ENCODE peak calls at places on chromosomes 13 and 19, in seven cellular contexts. N is mesenchymal stem cell, A is H9, Y is H1, U is IMR-90, Z is trophoblast cell, V is mesendoderm. L is an unnamed sample.

GRCh38 chr13:30408319-30409101 is 13.8 kb upstream of the UBE2L5 start:
- DNase-seq in A (peak; percentile 98), V (peak; percentile 98), N (peak; percentile 88), Z (peak; percentile 97), U (peak; percentile 79), Y (peak; percentile 92), L (peak; percentile 87)

GRCh38 chr19:35317464-35318043 is 11.4 kb upstream of the CD22 start:
- DNase-seq in N (no peak), U (no peak), Z (no peak), V (no peak), A (no peak), Y (no peak), L (no peak)

GRCh38 chr19:56639217-56639616 is 3.7 kb upstream of the SMIM17 start:
- DNase-seq in Z (peak; percentile 74), A (no peak), V (peak; percentile 63), Y (no peak), N (peak; percentile 5), U (peak; percentile 3), L (peak; percentile 53)

GRCh38 chr13:113022391-113023216 is 53.6 kb downstream of the MCF2L start:
- DNase-seq in U (no peak), Z (peak; percentile 50), N (peak; percentile 2), Y (no peak), V (peak; percentile 97), A (peak; percentile 66), L (peak; percentile 95)

GRCh38 chr13:64459778-64460177 is 2770.4 kb downstream of the PCDH9 start:
- DNase-seq in N (no peak), A (no peak), Z (no peak), U (no peak), V (no peak), Y (no peak), L (no peak)

GRCh38 chr13:27830010-27830409 is 37.7 kb downstream of the GSX1 start:
- DNase-seq in N (peak; percentile 35), Z (peak; percentile 74), U (no peak), A (peak; percentile 81), Y (no peak), V (peak; percentile 57), L (peak; percentile 67)

GRCh38 chr13:110525328-110526319 is 35.9 kb downstream of the RAB20 start:
- DNase-seq in V (no peak), N (no peak), U (no peak), Z (peak; percentile 75), A (no peak), Y (no peak), L (no peak)

GRCh38 chr13:74555291-74556001 is 421.2 kb upstream of the KLF12 start:
- DNase-seq in A (no peak), U (no peak), Y (no peak), N (no peak), Z (no peak), V (no peak), L (no peak)

GRCh38 chr19:27891411-27891810 is 1321.5 kb downstream of the UQCRFS1 start:
- DNase-seq in U (no peak), N (no peak), Z (no peak), Y (no peak), V (no peak), A (no peak), L (no peak)

GRCh38 chr19:46080561-46080960 is 39.8 kb upstream of the IGFL4 start:
- DNase-seq in A (no peak), Z (no peak), U (peak; percentile 92), V (no peak), Y (no peak), N (peak; percentile 87), L (no peak)

GRCh38 chr19:3285647-3286176 is 61.3 kb downstream of the CELF5 start:
- DNase-seq in Z (no peak), A (peak; percentile 95), U (no peak), Y (no peak), V (no peak), N (no peak), L (peak; percentile 87)

GRCh38 chr13:30978981-30979956 is 46.8 kb downstream of the TEX26 start:
- DNase-seq in U (no peak), N (no peak), Y (peak; percentile 85), V (peak; percentile 90), A (peak; percentile 92), Z (peak; percentile 19), L (peak; percentile 49)

GRCh38 chr19:8208119-8208709 is 956 bp upstream of the CERS4 start:
- DNase-seq in A (peak; percentile 76), U (no peak), Z (no peak), Y (no peak), V (peak; percentile 68), N (no peak), L (no peak)

GRCh38 chr19:13070425-13071140 is 32.1 kb downstream of the LYL1 start:
- DNase-seq in A (no peak), Y (no peak), N (no peak), U (no peak), Z (no peak), V (no peak), L (no peak)

GRCh38 chr13:92510416-92510815 is 716.2 kb upstream of the GPC6 start:
- DNase-seq in Y (no peak), N (peak; percentile 49), Z (peak; percentile 52), U (peak; percentile 75), V (peak; percentile 82), A (no peak), L (no peak)

GRCh38 chr19:46076951-46077814 is 36.4 kb upstream of the IGFL4 start:
- DNase-seq in Z (peak; percentile 67), V (peak; percentile 94), N (peak; percentile 87), Y (peak; percentile 63), U (peak; percentile 79), A (peak; percentile 89), L (peak; percentile 88)

GRCh38 chr19:4178990-4179389 is 3.4 kb downstream of the SIRT6 start:
- DNase-seq in N (no peak), U (no peak), Y (no peak), Z (no peak), A (no peak), V (no peak), L (no peak)

GRCh38 chr13:23552171-23552570 is 18.0 kb upstream of the TNFRSF19 start:
- DNase-seq in Y (no peak), Z (no peak), N (no peak), A (no peak), V (no peak), U (no peak), L (no peak)

GRCh38 chr13:114166381-114167131 is 12.5 kb upstream of the CFAP97D2 start:
- DNase-seq in Z (no peak), N (no peak), U (no peak), Y (no peak), A (no peak), V (no peak), L (no peak)

GRCh38 chr19:47646924-47647323 is 38.0 kb downstream of the BICRA start:
- DNase-seq in Z (no peak), A (no peak), N (no peak), U (no peak), V (no peak), Y (no peak), L (no peak)
- H2BK5ac ChIP-seq in Z (no peak overlapping the region), A (no peak overlapping the region), N (no peak overlapping the region), U (no peak overlapping the region), V (no peak overlapping the region), Y (no peak overlapping the region), L (no peak overlapping the region)

GRCh38 chr19:7191946-7192691 is 102.1 kb downstream of the INSR start:
- DNase-seq in Y (no peak), A (no peak), N (no peak), Z (no peak), U (no peak), V (no peak), L (no peak)
- H2BK5ac ChIP-seq in Y (no peak overlapping the region), A (no peak overlapping the region), N (no peak overlapping the region), Z (no peak overlapping the region), U (no peak overlapping the region), V (no peak overlapping the region), L (no peak overlapping the region)

GRCh38 chr19:41402010-41402409 is 4.4 kb downstream of the BCKDHA start:
- DNase-seq in U (no peak), N (no peak), Z (no peak), Y (no peak), A (no peak), V (no peak), L (no peak)
- H2BK5ac ChIP-seq in U (no peak overlapping the region), N (no peak overlapping the region), Z (no peak overlapping the region), Y (no peak overlapping the region), A (no peak overlapping the region), V (no peak overlapping the region), L (no peak overlapping the region)

DNA sequence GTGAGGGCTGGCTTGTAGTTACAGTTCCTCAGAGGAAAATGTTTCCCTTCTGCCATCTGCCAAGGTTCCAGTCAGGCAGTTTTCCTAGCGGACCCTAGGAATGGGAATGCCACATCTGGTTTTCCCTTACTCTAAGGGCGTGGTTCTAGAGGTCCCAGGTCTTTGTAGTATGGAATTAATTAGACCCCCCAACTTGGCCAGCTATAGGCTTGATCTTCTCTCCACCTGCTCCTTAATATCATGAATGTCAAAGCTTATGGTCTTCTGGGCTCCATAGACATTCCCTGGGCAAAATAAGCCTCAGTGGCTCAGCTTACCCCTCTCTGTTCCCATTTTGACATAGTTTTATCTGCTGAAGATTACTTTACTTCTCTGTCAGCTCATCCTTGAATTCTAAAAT is 70.0 kb downstream of the ZNF568 start:
- DNase-seq in Z (no peak), Y (no peak), N (no peak), U (no peak), V (no peak), A (no peak), L (no peak)
- H2BK5ac ChIP-seq in Z (no peak overlapping the region), Y (no peak overlapping the region), N (no peak overlapping the region), U (no peak overlapping the region), V (no peak overlapping the region), A (no peak overlapping the region), L (no peak overlapping the region)

DNA sequence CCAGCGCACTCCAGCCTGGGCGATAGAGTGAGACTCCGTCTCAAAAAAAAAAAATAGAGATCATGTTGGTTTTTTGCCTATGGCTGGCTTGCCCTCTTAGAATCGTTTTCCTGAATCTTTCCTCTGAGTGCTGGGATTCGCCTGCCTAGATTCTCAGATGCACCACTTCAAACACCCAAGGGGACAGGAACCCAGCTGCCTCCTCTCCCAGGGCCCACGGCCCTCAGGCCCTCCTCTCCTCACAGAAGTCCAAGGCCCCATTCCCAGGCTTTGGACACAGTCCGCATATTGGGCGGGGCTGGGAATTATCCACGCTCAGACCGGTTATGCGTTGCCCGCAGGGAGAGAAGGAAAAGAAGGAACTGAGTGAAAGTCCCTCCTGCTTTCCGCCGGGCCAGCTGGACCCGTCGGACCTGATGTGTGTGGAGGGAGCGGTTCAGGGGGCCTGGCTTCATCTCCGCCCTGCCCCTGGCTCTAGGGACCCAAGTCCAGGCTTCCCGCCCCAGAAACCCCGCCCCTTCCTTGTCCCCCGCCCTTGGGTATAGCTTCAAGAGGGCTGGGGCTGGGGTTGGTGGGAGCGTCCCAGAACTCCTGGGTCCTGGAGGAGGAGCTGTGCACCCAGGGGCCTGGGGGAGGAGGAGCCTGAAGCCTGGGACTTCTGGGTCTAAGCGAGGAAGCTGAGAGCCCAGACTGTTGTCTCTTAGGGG is 5.8 kb downstream of the PPFIA3 start:
- DNase-seq in Y (no peak), V (no peak), Z (peak; percentile 89), N (no peak), U (no peak), A (peak; percentile 82), L (no peak)
- H2BK5ac ChIP-seq in Y (no peak overlapping the region), V (no peak overlapping the region), Z (peak overlapping the region; percentile 43), N (no peak overlapping the region), U (no peak overlapping the region), A (no peak overlapping the region), L (no peak overlapping the region)

DNA sequence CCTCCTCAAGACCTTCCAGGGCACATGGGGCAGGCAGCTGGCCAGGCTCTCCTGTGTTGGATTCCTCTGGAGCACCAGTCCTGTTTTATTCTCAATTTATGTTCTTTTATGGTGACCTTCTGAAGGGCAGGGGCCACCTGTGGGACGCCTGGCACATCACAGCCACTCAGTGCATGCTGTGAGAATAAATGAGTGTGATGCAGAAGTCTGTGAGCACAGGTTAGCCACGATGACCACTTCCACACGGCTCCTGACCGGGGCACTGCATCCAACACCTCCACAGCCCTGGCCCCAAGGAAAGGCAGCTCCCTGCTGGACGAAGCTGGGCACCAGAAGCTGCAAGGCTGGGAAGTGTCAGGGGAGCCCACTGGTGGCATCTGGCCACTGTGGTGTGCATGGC is 122.8 kb downstream of the CRYL1 start:
- DNase-seq in V (no peak), A (no peak), Y (no peak), N (no peak), U (no peak), Z (no peak), L (no peak)
- H2BK5ac ChIP-seq in V (no peak overlapping the region), A (no peak overlapping the region), Y (no peak overlapping the region), N (no peak overlapping the region), U (no peak overlapping the region), Z (peak overlapping the region; percentile 58), L (no peak overlapping the region)

L was measured in neuronal stem cell.